ENCODE peak calls at places on chromosomes 4 and X, in four cellular contexts. R is colonic mucosa, G is mammary epithelial cell, H is MM.1S. U is an unnamed sample.

GRCh38 chrX:66200855-66201795 is 37.1 kb downstream of the HEPH start:
- DNase-seq in R (peak; percentile 41), G (no peak), H (peak; percentile 51), U (no peak)

GRCh38 chr4:7858498-7858897 is 81.2 kb downstream of the AFAP1 start:
- DNase-seq in H (no peak), G (no peak), R (no peak), U (no peak)

GRCh38 chr4:162409048-162409447 is 245.2 kb upstream of the FSTL5 start:
- DNase-seq in H (no peak), R (no peak), G (no peak), U (peak; percentile 68)

GRCh38 chrX:30488092-30488491 is 89.5 kb downstream of the TASL start:
- DNase-seq in G (no peak), H (peak; percentile 16), R (no peak), U (no peak)

GRCh38 chr4:82954212-82954611 is 53.7 kb downstream of the THAP9 start:
- DNase-seq in H (no peak), R (no peak), G (no peak), U (no peak)

GRCh38 chr4:174138616-174139015 is 144.9 kb downstream of the FBXO8 start:
- DNase-seq in H (no peak), G (no peak), R (no peak), U (no peak)

GRCh38 chr4:52704676-52705075 is 45.6 kb upstream of the USP46 start:
- DNase-seq in R (no peak), G (no peak), H (no peak), U (no peak)

GRCh38 chr4:183360161-183360919 is 38.1 kb upstream of the CLDN24 start:
- DNase-seq in H (no peak), R (no peak), G (peak; percentile 20), U (no peak)

GRCh38 chrX:100643943-100644587 is at the start of gene SRPX2:
- DNase-seq in R (no peak), G (peak; percentile 80), H (no peak), U (no peak)

GRCh38 chr4:121758896-121759568 is 5.9 kb downstream of the SMIM43 start:
- DNase-seq in H (no peak), G (peak; percentile 16), R (no peak), U (no peak)

GRCh38 chr4:95596676-95597075 is 47.9 kb upstream of the UNC5C start:
- DNase-seq in R (no peak), G (no peak), H (no peak), U (no peak)

GRCh38 chr4:101020956-101021355 is 326.4 kb downstream of the PPP3CA start:
- DNase-seq in G (peak; percentile 66), H (peak; percentile 34), R (no peak), U (no peak)

GRCh38 chr4:152479428-152480026 is 56.4 kb downstream of the FBXW7 start:
- DNase-seq in G (no peak), R (no peak), H (no peak), U (no peak)

GRCh38 chr4:143411527-143412480 is 75.1 kb downstream of the GAB1 start:
- DNase-seq in H (no peak), R (no peak), G (peak; percentile 5), U (no peak)

GRCh38 chr4:77196866-77197265 is 39.9 kb downstream of the CCNG2 start:
- DNase-seq in R (no peak), G (no peak), H (peak; percentile 85), U (no peak)

GRCh38 chrX:118990512-118991227 is 16.3 kb downstream of the LONRF3 start:
- DNase-seq in R (no peak), H (no peak), G (no peak), U (no peak)

GRCh38 chr4:2341261-2341841 is 77.1 kb downstream of the ZFYVE28 start:
- DNase-seq in R (peak; percentile 14), G (no peak), H (no peak), U (peak; percentile 65)

GRCh38 chr4:73142995-73143547 is 73.6 kb upstream of the COX18 start:
- DNase-seq in H (peak; percentile 10), G (no peak), R (no peak), U (no peak)
- TF ChIP-seq CTCF in H (peak; percentile 18), G (peak; percentile 19), R (no peak), U (no peak)

GRCh38 chr4:48832571-48832970 is 1.7 kb downstream of the OCIAD1 start:
- DNase-seq in G (peak; percentile 3), H (no peak), R (no peak), U (no peak)
- H3K9ac ChIP-seq in G (peak overlapping the region; percentile 99), H (no peak overlapping the region), R (no peak overlapping the region), U (no peak overlapping the region)

DNA sequence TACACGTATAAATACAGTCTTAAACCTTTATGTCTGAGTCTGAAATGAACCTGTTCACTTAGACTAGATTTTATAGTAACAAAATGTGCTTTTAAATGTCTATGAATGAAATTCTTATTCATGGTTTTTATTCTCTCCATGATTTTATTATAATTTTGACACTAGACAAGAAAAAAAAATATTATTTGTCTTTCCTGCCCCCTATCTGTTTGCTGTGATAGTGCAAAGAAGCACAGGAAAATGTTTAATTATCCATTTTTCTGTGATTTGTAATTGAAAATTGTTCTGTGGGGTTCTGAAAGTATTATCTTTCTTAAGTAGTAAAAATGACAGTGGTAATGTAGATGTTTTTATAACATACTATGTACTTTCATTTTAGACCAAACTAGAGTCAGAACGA is 52.0 kb downstream of the INTS6L start:
- DNase-seq in R (no peak), H (no peak), G (no peak), U (no peak)
- TF ChIP-seq CTCF in R (no peak), H (peak; percentile 37), G (peak; percentile 47), U (peak; percentile 9)

GRCh38 chr4:26030780-26031179 is 116.8 kb downstream of the SMIM20 start:
- DNase-seq in R (no peak), G (no peak), H (no peak), U (no peak)
- H3K9ac ChIP-seq in R (no peak overlapping the region), G (no peak overlapping the region), H (no peak overlapping the region), U (no peak overlapping the region)

DNA sequence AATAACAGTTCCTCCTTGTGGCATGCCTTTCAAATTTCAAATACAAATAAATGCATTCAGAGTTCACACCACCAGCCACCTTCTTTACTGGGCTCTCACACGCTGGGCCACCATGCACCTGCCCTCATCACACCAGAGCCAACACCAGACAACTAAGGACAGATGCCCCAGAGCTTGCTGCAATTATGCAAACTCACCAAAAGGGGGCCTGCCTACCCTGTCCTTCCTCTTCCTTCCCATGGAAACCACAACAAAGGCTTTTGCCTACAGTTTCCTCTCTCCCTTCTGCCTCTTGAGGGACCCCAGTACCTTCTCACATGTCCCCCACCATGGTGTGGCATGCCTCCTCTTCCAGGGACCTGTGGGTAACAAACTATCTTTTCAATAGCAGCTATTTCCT is 1333.9 kb upstream of the TENM3 start:
- DNase-seq in G (peak; percentile 40), H (no peak), R (no peak), U (no peak)
- TF ChIP-seq CTCF in G (peak; percentile 82), H (peak; percentile 18), R (no peak), U (no peak)

DNA sequence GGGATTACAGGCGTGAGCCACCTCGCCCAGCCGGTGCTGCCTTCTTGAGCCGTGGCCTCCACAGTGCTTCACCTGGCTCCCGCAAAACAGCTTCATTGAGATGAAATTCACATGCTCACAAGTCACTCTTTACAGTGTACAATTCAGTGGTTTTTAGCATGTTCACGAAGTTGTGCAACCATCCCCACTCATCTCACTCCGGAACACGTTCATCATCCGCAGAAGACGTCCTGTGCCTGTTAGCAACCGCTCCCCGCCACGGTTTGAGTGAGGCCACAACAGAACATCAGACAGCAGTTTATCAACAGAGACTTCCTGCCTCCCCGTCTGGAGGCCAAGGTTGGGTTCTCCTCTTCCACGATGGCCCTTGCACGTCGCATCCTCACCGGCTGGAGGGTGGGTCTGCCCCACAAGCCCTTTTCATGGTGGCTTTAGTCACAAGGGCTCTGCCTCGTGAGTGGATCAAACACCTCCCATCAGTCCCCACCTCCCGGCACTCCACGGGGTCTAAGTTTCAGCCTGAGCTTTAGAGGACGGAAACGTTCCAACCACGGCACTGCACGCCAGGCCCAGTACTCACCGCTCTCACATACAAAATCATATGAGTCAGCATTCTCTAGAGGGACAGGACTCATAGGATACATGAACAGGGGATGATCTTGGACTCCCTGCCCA is 29.6 kb upstream of the SPON2 start:
- DNase-seq in H (no peak), R (peak; percentile 53), G (no peak), U (peak; percentile 89)
- H3K9ac ChIP-seq in H (no peak overlapping the region), R (peak overlapping the region; percentile 56), G (no peak overlapping the region), U (no peak overlapping the region)

DNA sequence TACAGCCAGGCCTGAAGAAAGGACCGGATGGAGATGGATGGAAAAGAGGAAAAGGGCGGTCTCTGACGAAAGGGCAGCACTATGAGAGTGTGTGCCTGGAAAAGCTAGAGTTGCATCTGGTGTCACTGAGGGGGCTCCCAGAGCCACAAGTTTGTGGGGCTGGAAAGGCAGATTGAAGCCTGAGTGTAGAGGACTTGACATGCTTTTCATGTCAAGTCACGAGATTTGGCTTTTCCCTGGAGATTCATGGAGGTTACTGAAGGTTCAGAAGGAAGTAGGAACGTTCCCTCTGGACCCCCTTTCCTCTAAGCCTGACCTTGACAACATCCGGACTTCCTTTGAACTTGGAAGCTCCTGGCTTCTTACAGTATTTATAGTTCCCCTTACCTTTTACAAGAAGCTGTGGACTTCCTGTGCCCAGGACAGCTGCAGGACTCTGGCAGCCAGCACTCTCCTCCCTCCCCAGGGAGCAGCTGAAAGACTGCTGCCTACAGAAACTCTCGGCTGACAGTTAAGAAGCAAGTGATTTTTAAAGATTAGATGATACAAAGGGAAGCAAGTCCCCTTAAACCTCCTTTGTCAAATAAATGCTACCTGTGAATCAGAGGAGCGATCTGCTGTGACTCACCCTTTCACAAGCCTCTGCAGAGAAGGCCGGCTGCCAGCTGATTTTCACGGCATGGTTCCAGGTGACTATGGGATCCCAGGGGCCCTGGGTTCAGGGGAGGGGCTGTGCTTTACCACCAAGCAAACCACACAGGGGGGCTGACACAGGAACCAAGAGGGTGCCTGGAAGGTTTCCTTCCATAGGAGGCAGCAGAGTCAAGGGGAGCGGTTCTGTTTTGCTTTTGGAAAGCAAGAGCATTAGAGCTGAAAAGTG is 72.9 kb upstream of the STIM2 start:
- DNase-seq in G (peak; percentile 85), H (no peak), R (peak; percentile 57), U (no peak)
- TF ChIP-seq CTCF in G (no peak), H (no peak), R (peak; percentile 12), U (no peak)

GRCh38 chr4:5813882-5814255 is 79.0 kb downstream of the CRMP1 start:
- DNase-seq in R (no peak), G (no peak), H (no peak), U (no peak)

GRCh38 chr4:5814421-5814820 is 78.5 kb downstream of the CRMP1 start:
- DNase-seq in R (no peak), H (no peak), G (no peak), U (no peak)

GRCh38 chr4:5810770-5811430 is 82.0 kb downstream of the CRMP1 start:
- DNase-seq in G (no peak), H (no peak), R (no peak), U (no peak)

GRCh38 chr4:5810151-5810550 is 82.7 kb downstream of the CRMP1 start:
- DNase-seq in G (no peak), H (no peak), R (no peak), U (no peak)

GRCh38 chr4:5812506-5813229 is 80.2 kb downstream of the CRMP1 start:
- DNase-seq in H (peak; percentile 56), G (peak; percentile 55), R (peak; percentile 30), U (no peak)
- H3K9ac ChIP-seq in H (no peak overlapping the region), G (no peak overlapping the region), R (no peak overlapping the region), U (no peak overlapping the region)

GRCh38 chr4:81912420-81912819 is 440.7 kb upstream of the RASGEF1B start:
- DNase-seq in H (no peak), G (no peak), R (no peak), U (no peak)
- TF ChIP-seq CTCF in H (no peak), G (no peak), R (no peak), U (no peak)